ENCODE peak calls at places on chromosomes 6 and 20, in nine cellular contexts. R is lower lobe of right lung; I is kidney tubule cell; G is EL; K is lung; T is HEK293T; F is AG04450; P is prostate gland; V is stimulated activated CD4-positive, alpha-beta T cell treated with anti-CD3 and anti-CD28 coated beads, Interleukin-15, amount 100 ng/mL, for 24 hours. J is an unnamed sample.

GRCh38 chr6:75882734-75883133 is 133.7 kb downstream of the MYO6 start:
- DNase-seq in G (peak; percentile 70), V (no peak), P (no peak), T (no peak), K (no peak), I (peak; percentile 66), F (peak; percentile 21), R (no peak), J (peak; percentile 1)

GRCh38 chr6:131182991-131183425 is 47.7 kb downstream of the AKAP7 start:
- DNase-seq in K (no peak), F (no peak), I (peak; percentile 17), R (no peak), P (no peak), T (no peak), G (peak; percentile 14), V (peak; percentile 20), J (no peak)

GRCh38 chr6:98844244-98845161 is 10.1 kb downstream of the POU3F2 start:
- DNase-seq in F (no peak), I (no peak), P (no peak), T (no peak), K (no peak), G (no peak), V (no peak), R (no peak), J (no peak)

GRCh38 chr6:154981071-154981373 is 14.1 kb upstream of the TIAM2 start:
- DNase-seq in P (peak; percentile 31), T (no peak), F (no peak), G (no peak), I (peak; percentile 71), K (no peak), R (no peak), V (no peak), J (no peak)

GRCh38 chr6:12751694-12752304 is 35.2 kb downstream of the PHACTR1 start:
- DNase-seq in F (no peak), T (peak; percentile 59), V (peak; percentile 55), P (peak; percentile 19), I (peak; percentile 45), G (peak; percentile 63), R (peak; percentile 62), K (peak; percentile 34), J (no peak)

GRCh38 chr6:154606457-154606856 is 96.0 kb upstream of the CNKSR3 start:
- DNase-seq in V (peak; percentile 90), K (no peak), R (no peak), I (peak; percentile 45), F (no peak), P (no peak), G (no peak), T (no peak), J (no peak)

GRCh38 chr6:134347916-134348805 is 30.2 kb upstream of the SGK1 start:
- DNase-seq in I (peak; percentile 47), R (no peak), F (peak; percentile 65), G (peak; percentile 97), P (no peak), V (no peak), K (no peak), T (no peak), J (no peak)

GRCh38 chr20:51586005-51586440 is 43.5 kb upstream of the NFATC2 start:
- DNase-seq in V (no peak), I (peak; percentile 81), K (no peak), G (peak; percentile 90), F (no peak), R (no peak), T (no peak), P (no peak), J (no peak)

GRCh38 chr6:24154121-24154520 is 28.1 kb downstream of the NRSN1 start:
- DNase-seq in F (no peak), R (no peak), T (no peak), I (peak; percentile 83), K (no peak), G (no peak), P (no peak), V (no peak), J (no peak)

GRCh38 chr20:31833130-31833930 is 12.1 kb downstream of the FOXS1 start:
- DNase-seq in F (no peak), P (no peak), G (peak; percentile 54), R (peak; percentile 74), K (peak; percentile 58), T (peak; percentile 79), I (peak; percentile 52), V (peak; percentile 74), J (no peak)

GRCh38 chr20:23391707-23392310 is 29.5 kb downstream of the NAPB start:
- DNase-seq in G (no peak), R (no peak), F (no peak), I (no peak), V (no peak), K (no peak), T (no peak), P (no peak), J (no peak)

GRCh38 chr20:2871111-2871465 is 2.2 kb upstream of the PTPRA start:
- DNase-seq in I (peak; percentile 16), G (peak; percentile 32), P (no peak), V (peak; percentile 18), K (no peak), R (no peak), T (no peak), F (no peak), J (no peak)

GRCh38 chr6:150739711-150740349 is 125.7 kb upstream of the MTHFD1L start:
- DNase-seq in K (no peak), G (no peak), T (no peak), F (no peak), P (no peak), I (no peak), V (no peak), R (no peak), J (no peak)

GRCh38 chr6:21780601-21781000 is 187.1 kb downstream of the SOX4 start:
- DNase-seq in K (no peak), R (no peak), I (no peak), T (no peak), F (no peak), G (no peak), P (no peak), V (no peak), J (no peak)

GRCh38 chr6:70257874-70258273 is 45.0 kb downstream of the COL9A1 start:
- DNase-seq in T (no peak), V (no peak), K (no peak), I (no peak), R (no peak), G (no peak), F (no peak), P (no peak), J (no peak)

GRCh38 chr6:45049188-45049843 is 278.8 kb upstream of the RUNX2 start:
- DNase-seq in R (no peak), G (peak; percentile 30), P (no peak), I (peak; percentile 56), F (no peak), V (no peak), T (no peak), K (no peak), J (no peak)

GRCh38 chr6:131058236-131058635 is 4.8 kb downstream of the EPB41L2 start:
- DNase-seq in V (no peak), K (no peak), P (no peak), G (peak; percentile 30), T (no peak), R (no peak), I (no peak), F (no peak), J (no peak)